ENCODE peak calls at places on chromosomes 1 and 21, in seven cellular contexts. W is endodermal cell, L is AG04450, Q is uterus, Z is SK-N-SH, R is GM20000, T is mucosa of descending colon. P is an unnamed sample.

GRCh38 chr1:38500352-38500751 is 359.2 kb downstream of the RRAGC start:
- DNase-seq in T (no peak), W (peak; percentile 47), L (no peak), Z (no peak), R (no peak), Q (no peak), P (no peak)

GRCh38 chr1:27627051-27627450 is 7.9 kb downstream of the FGR start:
- DNase-seq in Q (no peak), L (no peak), R (no peak), W (no peak), T (no peak), Z (no peak), P (no peak)

GRCh38 chr1:3434406-3435110 is 19.9 kb upstream of the ARHGEF16 start:
- DNase-seq in Q (no peak), Z (no peak), W (no peak), T (no peak), R (no peak), L (no peak), P (no peak)

GRCh38 chr1:113615425-113615824 is 143.9 kb downstream of the PHTF1 start:
- DNase-seq in R (no peak), W (no peak), T (no peak), L (no peak), Q (no peak), Z (no peak), P (no peak)

GRCh38 chr1:60274422-60275419 is 201.2 kb upstream of the C1orf87 start:
- DNase-seq in W (no peak), T (no peak), Q (no peak), R (no peak), L (no peak), Z (no peak), P (no peak)

GRCh38 chr1:81201779-81202178 is 599.0 kb upstream of the ADGRL2 start:
- DNase-seq in T (no peak), Z (no peak), Q (no peak), L (no peak), W (no peak), R (no peak), P (no peak)

GRCh38 chr1:41816061-41816460 is 102.7 kb downstream of the HIVEP3 start:
- DNase-seq in Q (no peak), W (no peak), T (no peak), L (no peak), R (no peak), Z (no peak), P (no peak)

GRCh38 chr1:232548651-232549050 is 81.3 kb downstream of the SIPA1L2 start:
- DNase-seq in T (no peak), W (no peak), Z (no peak), R (no peak), Q (no peak), L (no peak), P (no peak)

GRCh38 chr1:41045740-41046139 is 24.2 kb upstream of the SLFNL1 start:
- DNase-seq in L (no peak), T (no peak), W (no peak), R (no peak), Z (no peak), Q (peak; percentile 37), P (no peak)

GRCh38 chr1:248824301-248824700 is 1.4 kb downstream of the SH3BP5L start:
- DNase-seq in W (no peak), T (no peak), Q (no peak), Z (no peak), L (no peak), R (no peak), P (no peak)

GRCh38 chr1:37995773-37996379 is 6.1 kb upstream of the SF3A3 start:
- DNase-seq in L (peak; percentile 84), Q (peak; percentile 95), W (peak; percentile 89), R (peak; percentile 57), Z (peak; percentile 86), T (peak; percentile 73), P (no peak)

GRCh38 chr1:54857741-54858665 is 29.0 kb downstream of the DHCR24 start:
- DNase-seq in L (no peak), W (peak; percentile 42), R (no peak), T (no peak), Q (no peak), Z (no peak), P (no peak)

GRCh38 chr1:204320413-204320812 is 39.3 kb downstream of the PLEKHA6 start:
- DNase-seq in Q (no peak), Z (no peak), W (no peak), T (no peak), L (peak; percentile 62), R (no peak), P (no peak)

GRCh38 chr1:235937123-235937522 is 70.4 kb upstream of the LYST start:
- DNase-seq in W (no peak), Q (no peak), T (no peak), Z (no peak), R (peak; percentile 19), L (no peak), P (peak; percentile 44)

GRCh38 chr1:240407407-240407806 is 204.5 kb downstream of the GREM2 start:
- DNase-seq in T (no peak), R (no peak), Q (no peak), L (no peak), W (no peak), Z (no peak), P (no peak)

GRCh38 chr1:111032295-111032897 is 68.7 kb upstream of the LRIF1 start:
- DNase-seq in W (peak; percentile 64), L (no peak), Q (no peak), R (peak; percentile 52), Z (peak; percentile 27), T (no peak), P (peak; percentile 50)

GRCh38 chr1:112618114-112618720 is 724 bp downstream of the ST7L start:
- DNase-seq in R (no peak), T (no peak), Q (no peak), Z (peak; percentile 19), L (no peak), W (no peak), P (peak; percentile 34)

GRCh38 chr1:190175320-190175719 is 302.3 kb downstream of the BRINP3 start:
- DNase-seq in Q (no peak), W (no peak), R (no peak), T (no peak), L (peak; percentile 52), Z (no peak), P (no peak)

DNA sequence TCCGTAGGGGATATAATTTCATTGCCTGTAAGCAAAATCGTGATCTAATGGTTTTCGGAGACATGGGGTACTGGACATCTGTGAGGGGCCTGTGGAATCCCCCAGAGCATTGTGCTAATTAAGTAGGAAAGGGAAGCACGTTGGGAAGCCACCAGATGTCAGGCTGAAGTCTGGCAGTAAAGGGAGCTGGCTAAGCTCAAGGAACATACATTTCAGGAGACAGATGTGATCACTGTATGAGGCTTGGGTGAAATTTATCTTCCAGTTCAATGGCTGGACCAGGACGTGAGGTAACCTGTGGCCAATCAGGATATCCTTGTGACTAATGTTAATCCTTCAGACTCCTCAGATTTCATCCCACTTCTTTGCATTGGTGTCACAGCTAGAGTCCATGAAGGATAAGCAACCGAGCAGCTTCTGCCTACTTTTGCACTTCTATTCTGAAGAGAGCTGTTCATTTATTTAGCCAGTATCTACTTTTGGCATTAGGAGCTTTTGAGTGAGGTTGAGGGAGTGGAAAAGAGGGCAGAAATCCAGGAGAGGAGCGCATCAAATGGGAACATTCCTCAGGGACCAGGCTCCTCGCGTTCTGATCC is 110.2 kb upstream of the APP start:
- DNase-seq in Z (peak; percentile 77), Q (no peak), R (no peak), W (peak; percentile 47), L (no peak), T (no peak), P (no peak)
- TF ChIP-seq CTCF in Z (no peak), Q (no peak), R (no peak), W (no peak), L (no peak), T (no peak), P (no peak)

GRCh38 chr21:23593582-23593981 is 2013.7 kb downstream of the MRPL39 start:
- DNase-seq in R (no peak), T (no peak), L (no peak), W (no peak), Z (no peak), Q (no peak), P (no peak)
- TF ChIP-seq CTCF in R (no peak), T (no peak), L (no peak), W (no peak), Z (no peak), Q (no peak), P (no peak)

GRCh38 chr1:11595287-11595686 is 58.9 kb downstream of the FBXO2 start:
- DNase-seq in L (no peak), W (no peak), T (no peak), Q (no peak), Z (no peak), R (no peak), P (no peak)

GRCh38 chr1:11592752-11593151 is 61.5 kb downstream of the FBXO2 start:
- DNase-seq in T (no peak), R (no peak), L (no peak), W (no peak), Z (peak; percentile 46), Q (no peak), P (no peak)

GRCh38 chr1:11596295-11596694 is 57.9 kb downstream of the FBXO2 start:
- DNase-seq in W (no peak), Z (no peak), L (no peak), R (no peak), Q (no peak), T (no peak), P (no peak)

GRCh38 chr1:11594625-11595024 is 59.6 kb downstream of the FBXO2 start:
- DNase-seq in Q (no peak), T (no peak), W (no peak), Z (no peak), L (no peak), R (no peak), P (no peak)

DNA sequence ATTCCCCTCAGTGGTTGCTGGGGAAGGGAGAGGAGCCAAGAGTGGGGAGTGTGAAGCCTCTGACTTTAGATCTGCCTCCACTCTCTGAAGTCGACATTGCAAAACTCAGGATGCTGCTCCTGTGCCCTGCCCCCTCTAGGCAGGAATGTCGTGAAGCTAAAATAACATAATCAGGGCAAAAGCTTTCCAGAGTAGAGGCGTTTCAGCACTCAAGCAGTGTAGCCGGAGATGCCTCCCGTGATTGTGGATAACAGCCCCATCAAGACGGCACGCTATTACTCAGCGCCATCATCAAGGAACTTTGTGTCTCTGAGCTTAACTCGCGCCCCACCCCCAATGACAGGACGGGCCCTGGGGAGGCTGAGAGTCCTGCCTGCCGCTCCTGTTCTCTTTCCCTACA is 60.0 kb downstream of the FBXO2 start:
- DNase-seq in R (no peak), Z (peak; percentile 47), Q (no peak), L (no peak), W (peak; percentile 88), T (no peak), P (no peak)
- TF ChIP-seq CTCF in R (no peak), Z (peak; percentile 25), Q (no peak), L (peak; percentile 8), W (peak; percentile 81), T (no peak), P (no peak)

GRCh38 chr1:176959461-176959860 is 205.1 kb downstream of the ASTN1 start:
- DNase-seq in W (no peak), L (no peak), Q (no peak), R (no peak), T (no peak), Z (no peak), P (no peak)

GRCh38 chr1:176949033-176949662 is 215.4 kb downstream of the ASTN1 start:
- DNase-seq in W (peak; percentile 96), R (peak; percentile 37), Z (peak; percentile 49), L (no peak), Q (no peak), T (peak; percentile 37), P (peak; percentile 40)

GRCh38 chr1:176950736-176951308 is 213.7 kb downstream of the ASTN1 start:
- DNase-seq in R (no peak), Z (no peak), W (peak; percentile 72), L (no peak), T (no peak), Q (no peak), P (no peak)

GRCh38 chr1:176957603-176958002 is 206.9 kb downstream of the ASTN1 start:
- DNase-seq in L (no peak), Z (no peak), R (no peak), W (no peak), Q (no peak), T (no peak), P (no peak)

GRCh38 chr1:176954242-176954641 is 210.3 kb downstream of the ASTN1 start:
- DNase-seq in W (no peak), R (no peak), T (no peak), Q (no peak), Z (no peak), L (no peak), P (no peak)
- TF ChIP-seq CTCF in W (peak; percentile 69), R (no peak), T (no peak), Q (no peak), Z (peak; percentile 19), L (no peak), P (no peak)